ENCODE peak calls at places on chromosomes 5 and 9, in nine cellular contexts. D, Z, F, Y, H, W, G, J and S are unnamed samples.

GRCh38 chr5:131664929-131665328 is 29.9 kb upstream of the RAPGEF6 start:
- DNase-seq in D (no peak), Z (no peak), F (no peak), Y (no peak), H (no peak), W (no peak), G (no peak), J (no peak), S (no peak)

GRCh38 chr5:167602077-167602476 is 689.4 kb upstream of the WWC1 start:
- DNase-seq in D (no peak), Z (no peak), F (no peak), Y (no peak), H (peak), W (no peak), G (no peak), J (no peak), S (no peak)

GRCh38 chr5:90557871-90558270 is 726 bp upstream of the ADGRV1 start:
- DNase-seq in D (no peak), Z (no peak), F (no peak), Y (no peak), H (no peak), W (no peak), G (no peak), J (no peak), S (no peak)

GRCh38 chr5:102823441-102823874 is 68.4 kb downstream of the PAM start:
- DNase-seq in D (no peak), Z (no peak), F (no peak), Y (no peak), H (peak), W (no peak), G (no peak), J (peak), S (no peak)

GRCh38 chr9:35014517-35014916 is 25.0 kb downstream of the DNAJB5 start:
- DNase-seq in D (no peak), Z (no peak), F (no peak), Y (no peak), H (no peak), W (no peak), G (no peak), J (no peak), S (no peak)

GRCh38 chr9:99322299-99322698 is 100.2 kb downstream of the SEC61B start:
- DNase-seq in D (no peak), Z (no peak), F (no peak), Y (no peak), H (no peak), W (no peak), G (no peak), J (no peak), S (no peak)

GRCh38 chr9:137156567-137157375 is 13.1 kb downstream of the LRRC26 start:
- DNase-seq in D (peak), Z (no peak), F (peak), Y (no peak), H (peak), W (peak), G (no peak), J (no peak), S (no peak)

GRCh38 chr5:81068063-81068462 is 107.9 kb downstream of the RASGRF2 start:
- DNase-seq in D (no peak), Z (no peak), F (no peak), Y (no peak), H (no peak), W (no peak), G (no peak), J (no peak), S (no peak)

GRCh38 chr9:112063151-112063550 is 111.9 kb downstream of the SUSD1 start:
- DNase-seq in D (no peak), Z (no peak), F (no peak), Y (no peak), H (peak), W (no peak), G (no peak), J (no peak), S (peak)

GRCh38 chr9:133642708-133643361 is 6.7 kb downstream of the DBH start:
- DNase-seq in D (no peak), Z (peak), F (no peak), Y (no peak), H (no peak), W (no peak), G (no peak), J (no peak), S (no peak)
- TF ChIP-seq CTCF in D (no peak), Z (no peak), F (no peak), Y (no peak), H (no peak), W (no peak), G (no peak), J (no peak), S (no peak)

DNA sequence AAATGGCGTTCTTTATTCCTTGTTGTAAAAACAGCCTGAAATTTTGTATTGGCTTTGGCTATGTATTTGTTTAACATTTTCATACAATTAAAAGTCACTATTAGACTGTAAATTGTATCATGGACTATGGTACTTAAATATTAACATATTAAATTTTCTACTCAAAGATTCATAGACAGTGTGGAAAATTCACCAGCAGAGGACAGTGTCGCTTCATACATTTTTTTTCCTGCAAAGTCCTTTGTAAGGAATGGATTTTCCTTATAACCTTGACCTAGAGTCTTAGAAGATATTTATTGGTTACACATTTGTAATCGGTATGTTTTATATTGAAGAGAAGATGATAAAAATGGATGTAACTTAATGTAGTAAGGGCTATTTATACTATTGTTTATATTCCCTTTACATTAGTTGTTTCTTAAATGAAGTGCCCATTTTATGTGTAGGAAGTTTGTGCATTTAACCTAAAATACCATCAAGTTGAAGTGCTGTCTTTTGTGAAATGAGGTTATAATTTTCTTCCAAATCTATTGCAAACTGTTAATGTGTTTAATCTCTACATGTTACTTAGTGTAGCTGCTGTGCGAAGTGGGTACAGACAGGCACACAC is 150.1 kb downstream of the KDM4C start:
- DNase-seq in D (no peak), Z (no peak), F (no peak), Y (no peak), H (peak), W (no peak), G (no peak), J (no peak), S (peak)
- TF ChIP-seq CTCF in D (peak), Z (peak), F (no peak), Y (peak), H (peak), W (peak), G (peak), J (peak), S (peak)

DNA sequence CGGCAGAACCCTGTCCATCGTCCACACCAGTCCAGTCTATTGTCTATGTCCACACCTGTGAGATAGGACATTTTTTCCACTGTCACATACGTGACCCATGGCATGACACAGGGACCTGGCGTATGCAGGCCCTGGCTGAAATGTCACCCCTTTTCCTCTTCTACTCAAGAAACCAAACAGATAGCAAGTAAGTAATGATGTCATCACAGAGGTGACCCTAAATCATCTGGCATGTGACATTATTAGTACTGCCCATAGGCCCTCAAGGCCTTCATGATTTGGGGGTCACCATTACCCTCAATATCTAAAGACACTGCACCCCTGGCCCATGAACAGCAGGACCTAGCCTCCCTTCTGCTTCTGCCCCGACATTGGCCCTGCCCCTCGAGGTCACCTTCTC is 88.3 kb downstream of the LHX2 start:
- DNase-seq in D (no peak), Z (no peak), F (no peak), Y (no peak), H (no peak), W (no peak), G (no peak), J (no peak), S (no peak)
- TF ChIP-seq CTCF in D (no peak), Z (no peak), F (no peak), Y (no peak), H (no peak), W (no peak), G (no peak), J (no peak), S (no peak)

GRCh38 chr5:75886706-75887105 is 169.5 kb upstream of the POC5 start:
- DNase-seq in D (no peak), Z (no peak), F (no peak), Y (no peak), H (peak), W (no peak), G (no peak), J (no peak), S (peak)

GRCh38 chr5:75894482-75894881 is 177.2 kb upstream of the POC5 start:
- DNase-seq in D (no peak), Z (no peak), F (no peak), Y (no peak), H (no peak), W (no peak), G (no peak), J (no peak), S (no peak)

GRCh38 chr5:75890546-75890945 is 173.3 kb upstream of the POC5 start:
- DNase-seq in D (no peak), Z (no peak), F (no peak), Y (no peak), H (no peak), W (no peak), G (no peak), J (no peak), S (no peak)

GRCh38 chr5:75891736-75892135 is 174.5 kb upstream of the POC5 start:
- DNase-seq in D (no peak), Z (no peak), F (no peak), Y (no peak), H (no peak), W (no peak), G (no peak), J (no peak), S (no peak)

DNA sequence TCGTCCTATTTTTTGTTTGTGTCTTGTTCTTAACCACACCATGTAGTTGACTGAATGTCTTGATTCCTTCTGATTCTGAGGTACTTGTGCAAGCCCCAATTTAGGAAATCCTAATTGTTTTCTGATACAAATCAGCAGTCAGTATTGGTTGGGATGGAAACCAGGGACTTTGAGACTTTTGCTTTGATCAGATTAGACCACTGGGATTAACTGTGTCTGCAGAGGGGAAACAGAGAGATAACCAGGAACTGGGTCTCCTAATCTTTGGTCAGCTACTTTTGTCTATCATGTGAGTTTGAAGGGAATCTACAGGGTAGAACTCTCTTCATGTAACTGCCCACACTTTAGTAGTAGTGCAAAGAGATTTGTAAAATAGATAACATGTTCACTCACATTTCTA is 173.8 kb upstream of the POC5 start:
- DNase-seq in D (no peak), Z (no peak), F (no peak), Y (no peak), H (no peak), W (no peak), G (no peak), J (no peak), S (no peak)
- TF ChIP-seq CTCF in D (no peak), Z (no peak), F (no peak), Y (no peak), H (no peak), W (no peak), G (no peak), J (no peak), S (no peak)

GRCh38 chr5:163822548-163822947 is 317.1 kb downstream of the MAT2B start:
- DNase-seq in D (no peak), Z (no peak), F (no peak), Y (no peak), H (no peak), W (no peak), G (no peak), J (no peak), S (no peak)
- TF ChIP-seq CTCF in D (no peak), Z (no peak), F (no peak), Y (no peak), H (no peak), W (no peak), G (no peak), J (no peak), S (no peak)

DNA sequence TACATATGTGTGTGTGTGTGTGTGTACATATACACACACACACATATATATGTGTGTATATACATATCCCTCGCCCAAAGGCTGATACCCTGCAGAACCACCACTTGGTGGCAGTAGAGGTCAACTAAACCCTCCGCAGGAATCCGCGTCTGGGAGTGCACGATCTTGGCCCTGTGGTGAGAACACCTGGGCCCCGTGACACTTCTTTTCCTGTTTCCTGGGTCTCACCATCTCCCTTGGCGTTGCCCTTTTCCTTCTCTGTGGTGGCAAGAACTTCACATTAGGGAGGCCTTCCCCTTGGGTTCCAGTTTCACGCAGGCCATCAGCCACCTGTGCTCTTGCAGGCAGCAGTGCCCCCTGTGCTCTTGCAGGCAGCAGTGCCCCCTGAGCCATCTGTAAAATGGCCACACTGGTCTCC is 8.2 kb downstream of the IL9 start:
- DNase-seq in D (peak), Z (no peak), F (peak), Y (no peak), H (peak), W (peak), G (peak), J (peak), S (peak)
- TF ChIP-seq CTCF in D (peak), Z (peak), F (peak), Y (peak), H (peak), W (peak), G (peak), J (peak), S (peak)

GRCh38 chr5:93055971-93056370 is 525.0 kb downstream of the NR2F1-AS1 start:
- DNase-seq in D (no peak), Z (no peak), F (no peak), Y (no peak), H (no peak), W (no peak), G (no peak), J (no peak), S (no peak)
- TF ChIP-seq CTCF in D (no peak), Z (no peak), F (no peak), Y (no peak), H (no peak), W (no peak), G (no peak), J (no peak), S (no peak)

GRCh38 chr5:164753434-164753833 is 1248.0 kb downstream of the MAT2B start:
- DNase-seq in D (no peak), Z (no peak), F (no peak), Y (no peak), H (no peak), W (no peak), G (no peak), J (no peak), S (no peak)
- TF ChIP-seq CTCF in D (no peak), Z (no peak), F (no peak), Y (no peak), H (no peak), W (no peak), G (no peak), J (no peak), S (no peak)

GRCh38 chr9:126773004-126773607 is 31.7 kb upstream of the ZBTB43 start:
- DNase-seq in D (no peak), Z (no peak), F (no peak), Y (no peak), H (peak), W (no peak), G (no peak), J (no peak), S (peak)
- TF ChIP-seq CTCF in D (no peak), Z (peak), F (peak), Y (no peak), H (peak), W (no peak), G (no peak), J (peak), S (peak)

GRCh38 chr5:144567416-144567770 is 396.7 kb downstream of the KCTD16 start:
- DNase-seq in D (no peak), Z (no peak), F (no peak), Y (no peak), H (no peak), W (no peak), G (no peak), J (no peak), S (peak)
- TF ChIP-seq CTCF in D (no peak), Z (no peak), F (no peak), Y (no peak), H (no peak), W (no peak), G (no peak), J (no peak), S (no peak)